ENCODE peak calls at places on chromosome 6, in six cellular contexts. D is heart left ventricle; I is astrocyte; S is testis; C is right cardiac atrium; J is effector memory CD4-positive, alpha-beta T cell. H is an unnamed sample.
A peak's percentile ranks its signal among the peaks of the same experiment; 100 is the strongest.

GRCh38 chr6:403659-404655 is 12.4 kb downstream of the IRF4 start:
- DNase-seq in J (no peak), S (no peak), D (no peak), C (no peak), I (no peak), H (no peak)

GRCh38 chr6:170086639-170087420 is 204.0 kb downstream of the DLL1 start:
- DNase-seq in S (peak; percentile 16), I (no peak), D (no peak), J (no peak), C (no peak), H (no peak)

GRCh38 chr6:68343901-68344300 is 291.2 kb upstream of the ADGRB3 start:
- DNase-seq in J (no peak), D (no peak), S (peak; percentile 69), I (peak; percentile 16), C (no peak), H (no peak)

GRCh38 chr6:118867181-118867580 is 26.8 kb upstream of the ASF1A start:
- DNase-seq in J (no peak), C (no peak), I (peak; percentile 25), D (no peak), S (no peak), H (no peak)

GRCh38 chr6:2197984-2198383 is 47.4 kb downstream of the GMDS start:
- DNase-seq in D (no peak), I (no peak), S (no peak), C (no peak), J (no peak), H (no peak)

GRCh38 chr6:5412663-5413062 is 151.3 kb downstream of the FARS2 start:
- DNase-seq in D (no peak), C (no peak), I (no peak), J (no peak), S (no peak), H (no peak)

GRCh38 chr6:123745877-123746276 is 57.8 kb upstream of the NKAIN2 start:
- DNase-seq in I (peak; percentile 75), S (no peak), C (no peak), J (no peak), D (no peak), H (no peak)

GRCh38 chr6:34053721-34054120 is 92.2 kb downstream of the GRM4 start:
- DNase-seq in S (no peak), C (no peak), J (no peak), D (no peak), I (no peak), H (no peak)

GRCh38 chr6:19322691-19323470 is 514.3 kb upstream of the ID4 start:
- DNase-seq in I (peak; percentile 90), J (no peak), D (no peak), S (peak; percentile 23), C (no peak), H (no peak)

GRCh38 chr6:167426620-167427019 is 101.7 kb downstream of the TTLL2 start:
- DNase-seq in I (no peak), C (no peak), J (no peak), D (no peak), S (no peak), H (no peak)
- H3K9me3 ChIP-seq in I (no peaks in the 10 kb centered on the region), C (no peaks in the 10 kb centered on the region), J (no peaks in the 10 kb centered on the region), D (no peaks in the 10 kb centered on the region), S (no peaks in the 10 kb centered on the region), H (no peaks in the 10 kb centered on the region)

DNA sequence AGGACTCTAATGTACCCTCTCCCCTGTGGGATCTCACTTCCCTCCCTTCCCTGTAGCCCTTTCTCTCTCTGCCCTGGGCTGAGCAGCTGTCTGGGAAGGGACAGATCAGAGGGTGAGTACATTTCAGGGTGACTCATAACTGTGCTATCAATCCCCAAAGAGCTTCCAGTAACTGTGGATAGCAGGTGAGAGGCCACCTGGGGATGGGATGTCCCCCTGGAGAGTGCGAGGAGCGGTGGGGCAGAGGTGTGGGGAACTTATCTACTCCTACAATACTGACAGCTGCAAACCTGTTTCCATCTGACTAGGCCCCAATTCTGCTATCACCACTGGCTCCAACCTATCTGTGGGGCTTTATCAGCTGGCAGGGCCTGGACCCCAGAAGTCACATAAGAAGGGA is 32.6 kb downstream of the KCNK5 start:
- DNase-seq in D (no peak), J (no peak), I (no peak), S (no peak), C (no peak), H (no peak)
- H3K9me3 ChIP-seq in D (no peaks in the 10 kb centered on the region), J (no peaks in the 10 kb centered on the region), I (no peaks in the 10 kb centered on the region), S (no peaks in the 10 kb centered on the region), C (no peaks in the 10 kb centered on the region), H (no peaks in the 10 kb centered on the region)

GRCh38 chr6:137181876-137182653 is 8.6 kb upstream of the IL22RA2 start:
- DNase-seq in J (no peak), C (no peak), D (no peak), S (no peak), I (no peak), H (no peak)

GRCh38 chr6:137182654-137183073 is 9.2 kb upstream of the IL22RA2 start:
- DNase-seq in I (no peak), C (no peak), D (no peak), J (no peak), S (no peak), H (no peak)

GRCh38 chr6:137188855-137189254 is 15.4 kb upstream of the IL22RA2 start:
- DNase-seq in J (no peak), S (no peak), C (no peak), I (peak; percentile 3), D (no peak), H (no peak)

GRCh38 chr6:137190710-137191109 is 17.3 kb upstream of the IL22RA2 start:
- DNase-seq in I (no peak), J (no peak), S (no peak), D (no peak), C (no peak), H (no peak)

DNA sequence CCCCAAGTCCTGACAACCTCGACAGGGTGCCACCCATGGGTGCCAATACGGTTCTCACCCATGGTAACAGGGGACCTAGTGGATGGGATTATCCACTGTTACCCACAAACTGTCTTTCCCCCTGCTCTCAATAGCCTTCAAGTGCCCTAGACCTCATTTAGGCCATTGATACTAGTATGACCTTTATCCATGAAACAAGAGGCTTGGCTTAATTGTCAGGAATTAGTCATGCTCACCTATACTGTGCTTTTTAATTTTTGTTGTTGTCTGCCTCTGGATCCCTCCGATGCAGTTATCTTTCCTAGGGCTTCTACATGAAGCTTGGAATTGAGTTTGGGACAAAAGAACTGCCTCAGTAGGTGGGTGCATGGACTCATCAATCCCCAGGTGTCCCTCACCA is 11.8 kb upstream of the IL22RA2 start:
- DNase-seq in D (no peak), S (no peak), I (no peak), C (no peak), J (no peak), H (no peak)
- H3K9me3 ChIP-seq in D (peaks cover 31% of the 10 kb centered on the region), S (no peaks in the 10 kb centered on the region), I (peaks cover 10% of the 10 kb centered on the region), C (no peaks in the 10 kb centered on the region), J (no peaks in the 10 kb centered on the region), H (peaks cover 2% of the 10 kb centered on the region)

DNA sequence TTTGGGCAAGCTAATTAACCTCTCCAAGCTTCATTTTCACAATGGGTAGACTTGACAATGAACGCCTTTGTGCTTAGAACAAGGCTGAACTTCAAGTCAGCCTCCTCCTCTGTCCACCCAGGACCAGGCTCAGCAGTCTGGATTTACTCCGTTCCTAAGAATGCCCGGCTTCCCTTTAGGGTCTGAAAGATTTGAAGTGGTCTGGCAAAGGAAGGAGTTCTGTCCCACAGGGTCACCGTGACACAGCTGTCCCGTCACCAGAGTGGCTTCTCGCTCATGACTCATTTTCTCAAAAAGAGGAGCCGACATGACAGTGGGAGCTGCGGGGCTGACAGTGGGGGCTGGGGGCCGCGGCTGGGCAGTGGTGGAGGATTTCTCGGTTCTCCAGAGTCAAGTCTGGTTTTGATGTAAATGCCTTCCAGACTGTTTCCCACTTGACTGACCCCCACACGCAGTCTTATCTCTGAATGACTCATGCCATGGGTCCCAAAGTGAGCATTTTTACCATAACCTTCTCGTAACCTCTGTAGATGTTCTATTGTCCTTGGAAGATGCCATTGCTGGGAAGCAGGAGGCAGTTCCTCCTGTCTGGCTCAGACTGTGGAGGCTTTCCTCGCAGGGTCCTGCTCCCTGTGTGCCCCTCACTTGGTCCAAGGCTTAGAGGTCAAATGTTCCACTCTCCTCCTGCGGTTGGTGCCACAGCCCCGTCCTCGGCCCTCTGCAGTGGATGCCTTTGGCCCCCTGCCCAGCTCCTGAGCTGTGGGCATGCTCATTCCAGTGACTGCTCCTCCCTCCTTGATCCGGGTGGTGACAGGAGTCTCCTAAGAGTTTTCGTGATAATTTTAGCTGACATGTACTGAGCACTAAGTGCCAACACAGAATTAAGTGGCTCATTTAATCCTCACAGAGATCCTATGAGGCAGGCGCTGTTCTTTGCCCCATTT is 253.1 kb downstream of the FNDC1 start:
- DNase-seq in S (no peak), D (no peak), C (peak; percentile 36), I (peak; percentile 78), J (no peak), H (no peak)
- H3K9me3 ChIP-seq in S (no peaks in the 10 kb centered on the region), D (no peaks in the 10 kb centered on the region), C (no peaks in the 10 kb centered on the region), I (no peaks in the 10 kb centered on the region), J (no peaks in the 10 kb centered on the region), H (no peaks in the 10 kb centered on the region)

GRCh38 chr6:28771401-28772267 is 152.2 kb downstream of the TRIM27 start:
- DNase-seq in J (no peak), I (no peak), S (no peak), D (no peak), C (no peak), H (no peak)

GRCh38 chr6:28772480-28773381 is 151.1 kb downstream of the TRIM27 start:
- DNase-seq in D (no peak), C (no peak), J (no peak), I (no peak), S (no peak), H (no peak)

GRCh38 chr6:28768187-28768913 is 155.4 kb downstream of the TRIM27 start:
- DNase-seq in C (no peak), S (no peak), D (no peak), I (no peak), J (no peak), H (no peak)

GRCh38 chr6:28769626-28770402 is 154.0 kb downstream of the TRIM27 start:
- DNase-seq in C (no peak), I (peak; percentile 16), D (no peak), S (no peak), J (no peak), H (no peak)

GRCh38 chr6:28770732-28771131 is 153.1 kb downstream of the TRIM27 start:
- DNase-seq in S (no peak), C (no peak), I (no peak), J (no peak), D (no peak), H (no peak)
- H3K9me3 ChIP-seq in S (no peaks in the 10 kb centered on the region), C (peaks cover 2% of the 10 kb centered on the region), I (no peaks in the 10 kb centered on the region), J (no peaks in the 10 kb centered on the region), D (no peaks in the 10 kb centered on the region), H (peaks cover 11% of the 10 kb centered on the region)

DNA sequence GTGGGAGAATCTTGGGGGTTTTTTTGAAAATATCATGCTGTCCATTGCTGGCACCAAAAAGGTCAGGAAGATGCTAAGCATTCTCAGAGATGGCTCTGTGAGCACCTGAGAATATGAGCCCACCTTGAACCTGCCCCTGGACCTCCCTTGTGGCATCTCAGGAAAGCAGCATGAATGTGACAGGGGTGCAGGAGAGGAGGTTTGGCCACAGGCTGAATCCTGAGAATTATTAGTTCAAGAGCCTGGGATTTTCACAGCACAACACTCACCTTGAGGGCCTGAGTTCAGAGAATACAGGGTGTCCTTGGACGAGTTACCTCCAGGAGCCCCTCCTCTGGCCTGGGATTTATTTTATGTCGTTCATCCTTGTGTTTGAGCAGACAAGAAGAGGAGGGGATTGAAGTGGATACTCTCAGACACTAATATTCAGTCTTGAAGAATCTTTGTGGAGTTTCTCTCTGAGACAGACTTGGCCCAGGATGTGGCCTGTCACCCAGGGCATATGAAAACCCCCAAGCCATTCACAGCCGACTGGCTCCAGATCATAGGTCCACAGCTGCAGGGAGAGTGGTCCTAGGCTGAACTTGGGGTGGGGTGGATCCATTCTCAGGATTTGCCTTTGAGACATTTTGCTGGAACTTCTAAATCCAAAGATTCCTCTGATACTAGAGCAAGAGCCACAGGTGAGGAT is 390.8 kb downstream of the RNGTT start:
- DNase-seq in J (no peak), I (no peak), S (no peak), D (no peak), C (no peak), H (no peak)
- H3K9me3 ChIP-seq in J (no peaks in the 10 kb centered on the region), I (peaks cover 3% of the 10 kb centered on the region), S (no peaks in the 10 kb centered on the region), D (no peaks in the 10 kb centered on the region), C (no peaks in the 10 kb centered on the region), H (no peaks in the 10 kb centered on the region)